ENCODE peak calls at places on chromosomes 13 and 19, in five cellular contexts. N is GM12864, C is SK-N-SH, I is A549, A is fibroblast of the aortic adventitia. G is an unnamed sample.

GRCh38 chr19:7004313-7004931 is 16.8 kb downstream of the MBD3L2B start:
- DNase-seq in N (no peak), A (peak), C (no peak), I (peak), G (no peak)

GRCh38 chr19:6489278-6490061 is 7.9 kb upstream of the DENND1C start:
- DNase-seq in C (no peak), A (no peak), N (peak), I (no peak), G (peak)

GRCh38 chr13:99654076-99654475 is 152.8 kb downstream of the TM9SF2 start:
- DNase-seq in I (no peak), C (no peak), A (no peak), N (no peak), G (no peak)

GRCh38 chr19:34171539-34171876 is 796 bp upstream of the LSM14A start:
- DNase-seq in I (peak), N (no peak), A (peak), C (no peak), G (peak)

GRCh38 chr19:32269831-32270230 is 75.6 kb upstream of the ZNF507 start:
- DNase-seq in I (no peak), A (no peak), C (no peak), N (no peak), G (no peak)

GRCh38 chr13:30808600-30808999 is 73.3 kb downstream of the ALOX5AP start:
- DNase-seq in I (no peak), A (no peak), N (no peak), C (no peak), G (no peak)

GRCh38 chr13:35484384-35484783 is 7.9 kb upstream of the MAB21L1 start:
- DNase-seq in N (no peak), C (no peak), A (no peak), I (no peak), G (no peak)

GRCh38 chr13:107554355-107554905 is 660.9 kb downstream of the LIG4 start:
- DNase-seq in C (no peak), N (no peak), I (no peak), A (no peak), G (no peak)

GRCh38 chr13:72399351-72399750 is 328.1 kb downstream of the MZT1 start:
- DNase-seq in I (no peak), N (no peak), A (no peak), C (no peak), G (no peak)

GRCh38 chr13:112849500-112849899 is 119.5 kb upstream of the MCF2L start:
- DNase-seq in C (peak), I (no peak), A (no peak), N (no peak), G (no peak)

GRCh38 chr13:88071371-88071770 is 400.2 kb downstream of the SLITRK5 start:
- DNase-seq in C (no peak), I (no peak), A (no peak), N (no peak), G (no peak)

GRCh38 chr13:43305416-43305815 is 282.0 kb downstream of the DNAJC15 start:
- DNase-seq in I (no peak), C (no peak), A (peak), N (no peak), G (no peak)

GRCh38 chr13:56019606-56020005 is 1121.1 kb upstream of the PRR20A start:
- DNase-seq in C (no peak), I (no peak), A (no peak), N (no peak), G (no peak)

GRCh38 chr19:37942516-37942902 is 35.5 kb downstream of the SIPA1L3 start:
- DNase-seq in C (no peak), N (no peak), I (peak), A (no peak), G (no peak)

GRCh38 chr13:111952814-111953213 is 114.1 kb upstream of the SOX1 start:
- DNase-seq in A (no peak), N (no peak), C (no peak), I (no peak), G (no peak)

DNA sequence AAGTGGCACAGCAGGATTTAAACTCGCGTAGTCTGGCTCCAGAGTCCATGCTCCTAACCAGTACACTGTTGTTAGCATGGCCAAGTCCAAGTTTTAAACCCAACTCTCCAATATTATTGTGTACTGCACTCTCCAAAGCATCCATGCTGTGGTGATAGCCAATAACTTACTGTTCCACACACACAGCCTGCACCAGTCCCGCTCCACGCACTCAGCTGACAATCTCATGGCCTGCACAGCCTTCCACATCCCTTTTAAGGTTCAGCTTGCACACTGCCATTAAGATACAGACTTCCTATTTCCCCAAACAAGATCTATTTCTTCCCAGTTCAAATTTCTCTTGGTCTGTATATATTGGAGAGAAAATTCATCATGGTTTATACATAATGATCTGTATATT is 80.7 kb downstream of the LHFPL6 start:
- DNase-seq in C (no peak), I (no peak), N (no peak), A (no peak), G (no peak)
- TF ChIP-seq CTCF in C (no peak), I (no peak), N (no peak), A (no peak), G (no peak)

GRCh38 chr19:51664997-51665396 is 18.4 kb upstream of the SIGLEC14 start:
- DNase-seq in N (no peak), C (no peak), I (no peak), A (peak), G (no peak)
- TF ChIP-seq CTCF in N (peak), C (peak), I (no peak), A (peak), G (no peak)

GRCh38 chr19:48793271-48793670 is 17.6 kb downstream of the BCAT2 start:
- DNase-seq in C (no peak), A (no peak), N (no peak), I (no peak), G (no peak)
- TF ChIP-seq CTCF in C (no peak), A (no peak), N (no peak), I (no peak), G (no peak)

GRCh38 chr13:21232196-21232595 is 55.7 kb downstream of the MRPL57 start:
- DNase-seq in C (no peak), N (no peak), I (no peak), A (peak), G (no peak)
- TF ChIP-seq CTCF in C (no peak), N (no peak), I (no peak), A (peak), G (no peak)

DNA sequence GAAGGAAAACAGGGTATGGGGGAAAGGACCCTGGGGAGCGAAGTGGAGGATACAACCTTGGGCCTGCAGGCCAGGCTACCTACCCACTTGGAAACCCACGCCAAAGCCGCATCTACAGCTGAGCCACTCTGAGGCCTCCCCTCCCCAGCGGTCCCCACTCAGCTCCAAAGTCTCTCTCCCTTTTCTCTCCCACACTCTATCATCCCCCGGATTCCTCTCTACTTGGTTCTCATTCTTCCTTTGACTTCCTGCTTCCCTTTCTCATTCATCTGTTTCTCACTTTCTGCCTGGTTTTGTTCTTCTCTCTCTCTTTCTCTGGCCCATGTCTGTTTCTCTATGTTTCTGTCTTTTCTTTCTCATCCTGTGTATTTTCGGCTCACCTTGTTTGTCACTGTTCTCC is 2.7 kb downstream of the KLK3 start:
- DNase-seq in N (no peak), A (no peak), C (no peak), I (no peak), G (no peak)
- TF ChIP-seq CTCF in N (no peak), A (no peak), C (no peak), I (no peak), G (no peak)

GRCh38 chr13:110853235-110853721 is 61.6 kb downstream of the ANKRD10 start:
- DNase-seq in I (no peak), N (no peak), A (no peak), C (no peak), G (no peak)
- TF ChIP-seq CTCF in I (no peak), N (no peak), A (no peak), C (no peak), G (no peak)

GRCh38 chr19:39540333-39540673 is 342 bp upstream of the EID2 start:
- DNase-seq in I (no peak), A (no peak), N (no peak), C (no peak), G (no peak)
- TF ChIP-seq CTCF in I (peak), A (no peak), N (no peak), C (no peak), G (no peak)

GRCh38 chr19:16969127-16969526 is 57.5 kb downstream of the CPAMD8 start:
- DNase-seq in N (no peak), I (no peak), A (no peak), C (no peak), G (no peak)
- TF ChIP-seq CTCF in N (peak), I (no peak), A (no peak), C (no peak), G (no peak)

G was measured in GM10248.